ENCODE peak calls at places on chromosome 13, in nine cellular contexts. C is AG10803, T is fibroblast of mammary gland, R is cardiac muscle cell, B is heart left ventricle, A is suprapubic skin, U is adrenal gland, P is dorsolateral prefrontal cortex, V is type B pancreatic cell. E is an unnamed sample.

GRCh38 chr13:111963031-111963430 is 103.9 kb upstream of the SOX1 start:
- DNase-seq in P (no peak), V (no peak), R (no peak), A (peak), T (no peak), C (no peak), B (no peak), U (no peak), E (no peak)

GRCh38 chr13:106570354-106570822 is 2.5 kb upstream of the ARGLU1 start:
- DNase-seq in A (peak), U (peak), V (no peak), B (peak), T (peak), R (peak), C (peak), P (no peak), E (no peak)

GRCh38 chr13:104737713-104738112 is 1671.5 kb upstream of the SLC10A2 start:
- DNase-seq in V (no peak), U (no peak), P (no peak), T (peak), C (no peak), B (no peak), A (no peak), R (peak), E (no peak)

GRCh38 chr13:44048326-44048725 is 168.6 kb downstream of the LACC1 start:
- DNase-seq in P (no peak), U (no peak), T (no peak), B (no peak), R (peak), C (no peak), V (no peak), A (no peak), E (no peak)

GRCh38 chr13:24254151-24254810 is 55.1 kb upstream of the C1QTNF9 start:
- DNase-seq in T (peak), R (peak), U (no peak), P (no peak), C (no peak), V (no peak), B (no peak), A (no peak), E (no peak)

GRCh38 chr13:45728759-45729158 is 26.6 kb downstream of the CBY2 start:
- DNase-seq in A (no peak), P (no peak), T (no peak), V (no peak), R (peak), B (no peak), C (no peak), U (no peak), E (no peak)

GRCh38 chr13:94712812-94713555 is 639 bp upstream of the SOX21 start:
- DNase-seq in C (peak), V (peak), A (no peak), P (no peak), T (peak), R (peak), B (no peak), U (no peak), E (peak)

GRCh38 chr13:39581177-39581576 is 21.8 kb downstream of the LHFPL6 start:
- DNase-seq in C (no peak), P (no peak), B (no peak), U (no peak), R (no peak), A (no peak), V (no peak), T (no peak), E (no peak)

GRCh38 chr13:94947965-94948371 is 235.6 kb upstream of the SOX21 start:
- DNase-seq in B (no peak), P (no peak), R (no peak), A (no peak), C (no peak), U (no peak), T (no peak), V (no peak), E (no peak)

GRCh38 chr13:91647361-91647970 is 249.0 kb downstream of the GPC5 start:
- DNase-seq in T (no peak), R (peak), V (no peak), A (no peak), B (peak), P (no peak), C (no peak), U (no peak), E (no peak)

GRCh38 chr13:38951525-38952313 is 38.9 kb downstream of the STOML3 start:
- DNase-seq in P (no peak), A (no peak), C (no peak), B (no peak), U (no peak), T (no peak), R (peak), V (no peak), E (no peak)

GRCh38 chr13:51945149-51945548 is 66.1 kb downstream of the ATP7B start:
- DNase-seq in B (no peak), T (no peak), R (no peak), C (no peak), A (peak), U (no peak), P (no peak), V (no peak), E (no peak)

GRCh38 chr13:77544365-77544764 is 8.9 kb downstream of the SCEL start:
- DNase-seq in C (peak), U (peak), A (no peak), T (peak), R (peak), B (peak), V (no peak), P (no peak), E (no peak)

GRCh38 chr13:42075517-42075916 is 27.1 kb downstream of the DGKH start:
- DNase-seq in C (no peak), V (no peak), A (no peak), U (no peak), P (no peak), R (no peak), B (no peak), T (no peak), E (no peak)

GRCh38 chr13:30346159-30346788 is 38.9 kb upstream of the KATNAL1 start:
- DNase-seq in A (no peak), B (no peak), T (no peak), U (no peak), R (no peak), V (no peak), P (no peak), C (no peak), E (no peak)

GRCh38 chr13:36297259-36297599 is 385 bp downstream of the CCDC169 start:
- DNase-seq in P (no peak), C (peak), U (no peak), V (no peak), T (peak), B (no peak), R (peak), A (no peak), E (no peak)

GRCh38 chr13:96229356-96229755 is 139.4 kb downstream of the HS6ST3 start:
- DNase-seq in R (peak), B (no peak), U (no peak), C (no peak), T (peak), P (no peak), A (no peak), V (no peak), E (no peak)

GRCh38 chr13:108595416-108596257 is 33.8 kb upstream of the MYO16 start:
- DNase-seq in R (no peak), V (no peak), U (no peak), P (no peak), B (no peak), T (peak), A (no peak), C (no peak), E (no peak)

GRCh38 chr13:99383946-99384345 is 76.7 kb upstream of the GPR183 start:
- DNase-seq in A (no peak), P (no peak), B (no peak), U (peak), V (no peak), R (no peak), T (no peak), C (no peak), E (no peak)

GRCh38 chr13:97191143-97191542 is 31.0 kb upstream of the MBNL2 start:
- DNase-seq in T (no peak), C (no peak), A (no peak), R (no peak), V (no peak), P (no peak), B (no peak), U (no peak), E (no peak)

GRCh38 chr13:36850790-36851438 is 31.9 kb downstream of the RFXAP start:
- DNase-seq in C (peak), B (no peak), U (no peak), A (no peak), T (peak), P (no peak), V (no peak), R (peak), E (no peak)

GRCh38 chr13:98301721-98302120 is 124.7 kb upstream of the RNF113B start:
- DNase-seq in A (no peak), P (no peak), U (no peak), R (no peak), V (no peak), B (no peak), C (peak), T (no peak), E (no peak)

GRCh38 chr13:60617863-60618733 is 221.1 kb downstream of the TDRD3 start:
- DNase-seq in P (no peak), R (peak), C (peak), B (no peak), U (no peak), T (peak), V (no peak), A (no peak), E (no peak)
- TF ChIP-seq CTCF in P (no peak), R (peak), C (peak), B (no peak), U (peak), T (peak), V (peak), A (peak), E (peak)

GRCh38 chr13:74136089-74136658 is 2.0 kb upstream of the KLF12 start:
- DNase-seq in P (no peak), A (no peak), T (peak), C (peak), V (peak), B (peak), R (peak), U (no peak), E (peak)
- TF ChIP-seq CTCF in P (no peak), A (no peak), T (no peak), C (peak), V (no peak), B (no peak), R (no peak), U (no peak), E (peak)

DNA sequence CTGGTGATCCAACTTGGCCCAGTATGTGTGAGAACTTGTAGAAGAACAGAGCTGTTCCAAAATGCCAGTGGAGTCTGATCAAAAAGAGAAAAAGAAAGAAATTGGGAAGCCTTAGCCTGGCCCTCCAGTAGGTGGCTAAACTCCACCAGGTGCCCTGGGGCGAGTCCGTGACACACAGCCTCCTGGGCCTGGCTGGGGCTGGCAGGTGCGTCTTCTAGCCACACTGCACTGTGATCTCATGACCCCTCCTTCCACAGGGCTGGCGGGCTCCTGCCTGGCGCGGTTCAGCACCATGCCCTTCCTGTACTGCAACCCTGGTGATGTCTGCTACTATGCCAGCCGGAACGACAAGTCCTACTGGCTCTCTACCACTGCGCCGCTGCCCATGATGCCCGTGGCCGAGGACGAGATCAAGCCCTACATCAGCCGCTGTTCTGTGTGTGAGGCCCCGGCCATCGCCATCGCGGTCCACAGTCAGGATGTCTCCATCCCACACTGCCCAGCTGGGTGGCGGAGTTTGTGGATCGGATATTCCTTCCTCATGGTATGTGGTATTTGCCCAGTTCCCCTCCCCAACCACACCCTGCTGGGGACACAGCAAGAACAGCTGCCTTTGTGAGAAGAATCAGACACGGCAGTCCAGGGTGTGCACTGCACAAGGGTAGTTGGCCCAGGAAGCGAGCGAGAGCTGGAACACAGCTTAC is 53.7 kb downstream of the RAB20 start:
- DNase-seq in R (no peak), V (no peak), T (no peak), B (peak), C (no peak), U (no peak), P (no peak), A (no peak), E (no peak)
- TF ChIP-seq CTCF in R (peak), V (no peak), T (no peak), B (peak), C (no peak), U (no peak), P (no peak), A (no peak), E (peak)

DNA sequence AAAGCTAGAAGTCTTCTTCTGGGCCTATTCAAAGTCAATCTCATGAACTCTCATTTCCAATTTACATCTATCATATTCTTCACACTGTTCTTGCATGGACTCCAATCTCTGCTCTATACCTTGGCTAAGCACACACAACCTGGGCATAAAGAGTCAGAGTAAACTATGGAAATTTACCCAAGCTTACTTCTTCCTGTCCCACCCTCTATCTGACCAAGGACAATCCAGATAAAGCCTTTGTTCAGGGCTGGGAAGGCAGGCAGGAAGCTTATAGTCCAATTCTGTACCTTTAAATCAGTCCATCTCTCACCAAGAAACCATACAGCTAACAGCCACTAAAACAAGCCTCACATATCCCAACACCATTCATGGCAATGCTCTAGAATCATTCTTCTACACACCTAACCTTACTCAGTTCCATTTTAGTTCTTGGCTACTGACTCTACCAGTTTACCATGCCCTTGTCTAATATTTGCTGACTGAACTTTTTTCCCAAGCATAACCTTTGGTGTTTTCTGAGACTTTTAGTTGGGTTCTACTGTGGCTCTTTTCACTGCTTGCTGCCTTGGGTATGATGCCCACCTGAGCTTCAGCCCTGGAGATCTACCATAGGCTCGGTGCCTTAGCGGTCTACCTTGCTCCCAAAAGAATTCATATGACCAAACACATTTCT is 38.9 kb downstream of the N4BP2L2 start:
- DNase-seq in V (no peak), U (no peak), A (no peak), B (no peak), T (no peak), R (no peak), C (no peak), P (no peak), E (no peak)
- TF ChIP-seq CTCF in V (no peak), U (no peak), A (no peak), B (no peak), T (no peak), R (no peak), C (no peak), P (no peak), E (no peak)

DNA sequence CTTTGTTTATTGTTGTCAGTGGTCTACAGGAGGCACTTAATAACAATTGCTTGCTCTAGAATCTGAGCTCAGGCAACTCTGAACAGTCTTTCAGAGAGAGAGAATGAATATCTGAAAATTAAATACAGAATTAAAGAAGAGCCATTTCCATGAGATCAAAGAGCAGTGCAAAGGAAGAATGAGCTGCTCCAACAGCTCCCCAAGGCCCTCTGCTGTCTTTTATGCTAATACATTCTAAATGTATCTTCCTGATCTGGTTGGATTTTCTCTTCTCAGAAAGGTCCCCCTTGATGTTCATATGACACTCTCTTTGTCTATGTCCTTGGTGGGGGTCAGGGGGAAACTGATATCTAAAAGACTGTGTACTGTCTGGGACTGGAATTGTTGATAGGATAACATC is 1029.6 kb downstream of the PCDH9 start:
- DNase-seq in C (no peak), V (no peak), P (no peak), R (peak), T (peak), A (no peak), U (no peak), B (no peak), E (no peak)
- TF ChIP-seq CTCF in C (no peak), V (no peak), P (no peak), R (no peak), T (peak), A (no peak), U (no peak), B (no peak), E (peak)

GRCh38 chr13:54489359-54489758 is 1460.7 kb downstream of the OLFM4 start:
- DNase-seq in U (no peak), C (no peak), A (no peak), B (no peak), P (no peak), R (no peak), V (no peak), T (no peak), E (no peak)
- TF ChIP-seq CTCF in U (no peak), C (no peak), A (no peak), B (no peak), P (no peak), R (no peak), V (no peak), T (no peak), E (no peak)

GRCh38 chr13:33351324-33351723 is 65.8 kb upstream of the STARD13 start:
- DNase-seq in T (peak), V (no peak), U (no peak), R (peak), B (peak), P (no peak), C (peak), A (no peak), E (no peak)
- TF ChIP-seq CTCF in T (peak), V (no peak), U (no peak), R (peak), B (peak), P (no peak), C (peak), A (no peak), E (peak)

GRCh38 chr13:56459291-56459690 is 681.4 kb upstream of the PRR20A start:
- DNase-seq in T (no peak), A (no peak), R (no peak), U (no peak), B (no peak), V (no peak), C (no peak), P (no peak), E (no peak)
- TF ChIP-seq CTCF in T (no peak), A (no peak), R (no peak), U (no peak), B (no peak), V (no peak), C (no peak), P (no peak), E (no peak)

E was measured in chondrocyte.